ENCODE peak calls at places on chromosomes 3 and 15, in seven cellular contexts. A is GM13977, U is Right ventricle myocardium superior, J is mesenteric fat pad, W is NCI-H510A, N is activated B cell treated with CpG ODN at 0.5 μM for 24 hours, B is AG10803. E is an unnamed sample.

GRCh38 chr15:90099072-90099867 is 3.0 kb downstream of the IDH2 start:
- DNase-seq in A (peak; percentile 57), U (no peak), J (no peak), W (no peak), N (no peak), B (no peak), E (no peak)

GRCh38 chr3:187919018-187919417 is 173.8 kb upstream of the BCL6 start:
- DNase-seq in A (no peak), U (no peak), J (no peak), W (no peak), N (peak; percentile 36), B (no peak), E (no peak)

GRCh38 chr3:87082806-87083440 is 92.0 kb upstream of the VGLL3 start:
- DNase-seq in A (peak; percentile 48), U (no peak), J (no peak), W (no peak), N (no peak), B (peak; percentile 73), E (no peak)

GRCh38 chr3:149299938-149300791 is 33.3 kb downstream of the TM4SF18 start:
- DNase-seq in A (no peak), U (no peak), J (no peak), W (peak; percentile 8), N (no peak), B (peak; percentile 91), E (no peak)

GRCh38 chr3:32322311-32322710 is 69.3 kb upstream of the CMTM7 start:
- DNase-seq in A (no peak), U (no peak), J (no peak), W (no peak), N (no peak), B (no peak), E (no peak)

GRCh38 chr3:105228696-105229095 is 138.0 kb upstream of the ALCAM start:
- DNase-seq in A (no peak), U (no peak), J (no peak), W (no peak), N (no peak), B (no peak), E (no peak)

GRCh38 chr15:67744331-67745058 is 80.8 kb upstream of the SKOR1 start:
- DNase-seq in A (peak; percentile 23), U (no peak), J (no peak), W (no peak), N (no peak), B (peak; percentile 39), E (no peak)

GRCh38 chr15:55494927-55495326 is 13.1 kb downstream of the DNAAF4 start:
- DNase-seq in A (no peak), U (no peak), J (no peak), W (no peak), N (no peak), B (no peak), E (no peak)

GRCh38 chr3:186059192-186059591 is 49.7 kb downstream of the ETV5 start:
- DNase-seq in A (no peak), U (no peak), J (no peak), W (no peak), N (no peak), B (no peak), E (no peak)

GRCh38 chr3:68919000-68919399 is 13.3 kb downstream of the TAFA4 start:
- DNase-seq in A (no peak), U (no peak), J (no peak), W (no peak), N (no peak), B (peak; percentile 11), E (no peak)

GRCh38 chr3:13976469-13976868 is 96.6 kb upstream of the WNT7A start:
- DNase-seq in A (no peak), U (no peak), J (no peak), W (no peak), N (no peak), B (no peak), E (no peak)

GRCh38 chr15:89912674-89913396 is at the start of gene ARPIN:
- DNase-seq in A (no peak), U (peak; percentile 73), J (peak; percentile 89), W (peak; percentile 27), N (peak; percentile 24), B (peak; percentile 48), E (peak; percentile 73)

GRCh38 chr3:46553154-46553553 is 12.9 kb downstream of the LRRC2 start:
- DNase-seq in A (no peak), U (no peak), J (no peak), W (no peak), N (no peak), B (peak; percentile 59), E (no peak)

GRCh38 chr3:193912621-193913178 is 223.2 kb upstream of the HES1 start:
- DNase-seq in A (no peak), U (no peak), J (no peak), W (no peak), N (no peak), B (no peak), E (no peak)

GRCh38 chr3:122392868-122393844 is 9.2 kb downstream of the FAM162A start:
- DNase-seq in A (peak; percentile 41), U (no peak), J (no peak), W (no peak), N (no peak), B (peak; percentile 71), E (no peak)

GRCh38 chr3:161222662-161223061 is 1.6 kb downstream of the NMD3 start:
- DNase-seq in A (no peak), U (no peak), J (no peak), W (no peak), N (no peak), B (peak; percentile 57), E (no peak)

GRCh38 chr3:76369170-76369569 is 583.8 kb upstream of the ZNF717 start:
- DNase-seq in A (no peak), U (no peak), J (no peak), W (no peak), N (no peak), B (peak; percentile 26), E (no peak)

GRCh38 chr15:101549647-101550046 is 60.1 kb upstream of the PCSK6 start:
- DNase-seq in A (no peak), U (no peak), J (peak; percentile 71), W (no peak), N (no peak), B (no peak), E (no peak)